ENCODE peak calls at places on chromosomes 2 and 18, in ten cellular contexts. V is psoas muscle, A is OCI-LY7, U is A549, K is Caco-2, M is RWPE2, Q is suprapubic skin, Z is spleen, L is breast epithelium, J is mammary epithelial cell. E is an unnamed sample.

GRCh38 chr2:20217041-20217970 is 7.6 kb downstream of the SDC1 start:
- DNase-seq in V (no peak), A (no peak), U (no peak), K (no peak), M (peak; percentile 98), Q (peak; percentile 73), Z (peak; percentile 72), L (no peak), J (peak; percentile 96), E (no peak)

GRCh38 chr2:205133544-205133943 is 548.8 kb upstream of the NRP2 start:
- DNase-seq in V (peak; percentile 17), A (no peak), U (no peak), K (no peak), M (no peak), Q (no peak), Z (no peak), L (no peak), J (no peak), E (no peak)

GRCh38 chr2:100321181-100321880 is 970 bp downstream of the LONRF2 start:
- DNase-seq in V (peak; percentile 41), A (no peak), U (peak; percentile 77), K (no peak), M (no peak), Q (no peak), Z (peak; percentile 71), L (peak; percentile 60), J (peak; percentile 19), E (no peak)

GRCh38 chr2:3643371-3644245 is 14.4 kb upstream of the ALLC start:
- DNase-seq in V (no peak), A (no peak), U (no peak), K (no peak), M (peak; percentile 53), Q (peak; percentile 55), Z (peak; percentile 72), L (peak; percentile 49), J (no peak), E (no peak)

GRCh38 chr2:64273524-64274398 is 129.5 kb upstream of the PELI1 start:
- DNase-seq in V (peak; percentile 41), A (no peak), U (peak; percentile 17), K (peak; percentile 30), M (peak; percentile 78), Q (peak; percentile 80), Z (no peak), L (peak; percentile 61), J (peak; percentile 96), E (no peak)

GRCh38 chr2:24454258-24454657 is 36.8 kb upstream of the NCOA1 start:
- DNase-seq in V (no peak), A (no peak), U (no peak), K (no peak), M (no peak), Q (no peak), Z (no peak), L (no peak), J (no peak), E (no peak)

GRCh38 chr2:85678384-85678783 is 10.4 kb upstream of the SFTPB start:
- DNase-seq in V (no peak), A (no peak), U (no peak), K (no peak), M (no peak), Q (no peak), Z (no peak), L (no peak), J (no peak), E (no peak)

GRCh38 chr18:79397288-79397829 is 1.6 kb downstream of the NFATC1 start:
- DNase-seq in V (no peak), A (peak; percentile 31), U (no peak), K (no peak), M (peak; percentile 21), Q (peak; percentile 51), Z (peak; percentile 74), L (no peak), J (no peak), E (no peak)

DNA sequence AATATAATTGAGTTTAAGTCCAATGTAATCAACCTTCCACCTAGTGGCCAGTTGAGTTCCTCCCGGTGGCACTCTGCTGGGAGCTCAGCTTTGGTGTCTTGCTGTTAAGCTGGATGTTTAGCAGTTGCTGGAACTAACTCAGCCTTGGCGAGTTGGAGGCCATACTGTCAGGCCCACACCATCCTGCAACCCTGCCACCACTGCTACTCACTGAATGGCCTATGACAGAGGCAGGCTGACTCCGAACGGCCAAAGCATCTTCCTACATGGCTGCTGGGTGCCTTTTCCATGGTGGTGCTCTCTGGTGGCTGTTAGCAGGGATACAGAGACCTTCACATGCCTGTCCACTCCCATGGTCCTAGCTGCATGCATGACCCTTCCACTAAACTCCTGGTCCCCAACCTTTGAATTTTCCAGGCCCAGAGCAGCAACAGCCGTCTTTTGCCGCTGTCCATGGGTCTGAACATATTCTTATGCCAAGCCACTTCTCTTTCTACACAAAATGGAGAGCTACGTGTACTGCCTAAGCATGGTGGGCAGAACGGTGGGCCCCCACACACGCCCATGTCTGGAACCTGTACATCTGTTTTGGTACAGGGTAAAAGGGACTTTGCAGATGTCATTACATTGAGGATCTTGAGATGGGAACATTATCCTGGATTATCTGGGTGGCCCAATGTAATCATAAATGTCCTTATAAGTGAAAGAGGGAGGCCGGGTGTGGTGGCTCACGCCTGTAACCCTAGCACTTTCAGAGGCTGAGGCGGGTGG is 15.0 kb upstream of the TRAF3IP1 start:
- DNase-seq in V (no peak), A (peak; percentile 34), U (peak; percentile 61), K (no peak), M (no peak), Q (peak; percentile 43), Z (no peak), L (peak; percentile 27), J (no peak), E (no peak)
- TF ChIP-seq CTCF in V (no peak), A (peak; percentile 61), U (peak; percentile 37), K (peak; percentile 41), M (peak; percentile 46), Q (no peak), Z (no peak), L (no peak), J (peak; percentile 44), E (peak; percentile 21)

GRCh38 chr2:239339726-239340654 is 60.8 kb downstream of the HDAC4 start:
- DNase-seq in V (no peak), A (no peak), U (no peak), K (no peak), M (no peak), Q (no peak), Z (no peak), L (no peak), J (no peak), E (no peak)

GRCh38 chr2:239343946-239344856 is 56.6 kb downstream of the HDAC4 start:
- DNase-seq in V (no peak), A (no peak), U (no peak), K (no peak), M (no peak), Q (no peak), Z (no peak), L (no peak), J (no peak), E (no peak)

GRCh38 chr2:239343460-239343859 is 57.4 kb downstream of the HDAC4 start:
- DNase-seq in V (no peak), A (no peak), U (no peak), K (no peak), M (no peak), Q (no peak), Z (no peak), L (no peak), J (no peak), E (no peak)

GRCh38 chr2:239341146-239341732 is 59.6 kb downstream of the HDAC4 start:
- DNase-seq in V (no peak), A (no peak), U (no peak), K (no peak), M (no peak), Q (no peak), Z (no peak), L (no peak), J (no peak), E (no peak)

GRCh38 chr2:239341840-239342239 is 59.0 kb downstream of the HDAC4 start:
- DNase-seq in V (no peak), A (no peak), U (no peak), K (no peak), M (no peak), Q (no peak), Z (no peak), L (no peak), J (no peak), E (no peak)
- H3K4me1 ChIP-seq in V (no peaks in the 10 kb centered on the region), A (no peaks in the 10 kb centered on the region), U (no peaks in the 10 kb centered on the region), K (no peaks in the 10 kb centered on the region), M (no peaks in the 10 kb centered on the region), Q (peaks cover 11% of the 10 kb centered on the region), Z (peaks cover 7% of the 10 kb centered on the region), L (no peaks in the 10 kb centered on the region), J (peaks cover 9% of the 10 kb centered on the region), E (peaks cover 10% of the 10 kb centered on the region)

DNA sequence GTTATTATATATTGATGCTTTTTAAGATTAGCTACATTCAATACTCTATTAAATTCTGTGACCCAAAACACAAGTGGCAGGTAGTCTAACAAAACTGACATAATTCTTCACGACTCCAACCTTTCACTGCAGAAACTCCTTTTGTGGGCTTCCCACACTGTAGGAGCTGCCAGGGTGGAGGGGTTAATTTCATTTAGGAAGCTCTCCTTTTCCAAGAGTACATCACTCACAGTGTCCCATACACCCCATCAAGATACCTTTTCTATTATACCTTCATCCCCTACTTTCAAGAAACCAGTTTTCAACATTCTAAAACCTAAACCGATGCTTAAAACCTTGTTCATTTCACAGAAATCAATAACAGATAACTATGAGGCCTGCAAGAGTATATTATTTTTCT is 825 bp downstream of the THUMPD2 start:
- DNase-seq in V (no peak), A (no peak), U (no peak), K (no peak), M (no peak), Q (no peak), Z (no peak), L (no peak), J (no peak), E (no peak)
- H3K4me3 ChIP-seq in V (peak overlapping the region; percentile 90), A (peak overlapping the region; percentile 91), U (peak overlapping the region; percentile 55), K (peak overlapping the region; percentile 96), M (peak overlapping the region; percentile 89), Q (peak overlapping the region; percentile 93), Z (peak overlapping the region; percentile 90), L (peak overlapping the region; percentile 87), J (peak overlapping the region; percentile 91), E (peak overlapping the region; percentile 97)

GRCh38 chr2:148645925-148646559 is 1.5 kb downstream of the EPC2 start:
- DNase-seq in V (no peak), A (peak; percentile 86), U (peak; percentile 86), K (peak; percentile 73), M (no peak), Q (peak; percentile 64), Z (no peak), L (no peak), J (peak; percentile 89), E (no peak)

GRCh38 chr2:148643421-148643820 is 1.1 kb upstream of the EPC2 start:
- DNase-seq in V (no peak), A (no peak), U (no peak), K (no peak), M (no peak), Q (no peak), Z (no peak), L (no peak), J (peak; percentile 3), E (no peak)

GRCh38 chr2:148643998-148644884 is at the start of gene EPC2:
- DNase-seq in V (peak; percentile 87), A (peak; percentile 87), U (peak; percentile 84), K (peak; percentile 92), M (peak; percentile 73), Q (peak; percentile 89), Z (peak; percentile 98), L (peak; percentile 86), J (peak; percentile 80), E (peak; percentile 27)

GRCh38 chr2:148644885-148645134 is 259 bp downstream of the EPC2 start:
- DNase-seq in V (no peak), A (no peak), U (no peak), K (no peak), M (no peak), Q (no peak), Z (no peak), L (no peak), J (no peak), E (no peak)

DNA sequence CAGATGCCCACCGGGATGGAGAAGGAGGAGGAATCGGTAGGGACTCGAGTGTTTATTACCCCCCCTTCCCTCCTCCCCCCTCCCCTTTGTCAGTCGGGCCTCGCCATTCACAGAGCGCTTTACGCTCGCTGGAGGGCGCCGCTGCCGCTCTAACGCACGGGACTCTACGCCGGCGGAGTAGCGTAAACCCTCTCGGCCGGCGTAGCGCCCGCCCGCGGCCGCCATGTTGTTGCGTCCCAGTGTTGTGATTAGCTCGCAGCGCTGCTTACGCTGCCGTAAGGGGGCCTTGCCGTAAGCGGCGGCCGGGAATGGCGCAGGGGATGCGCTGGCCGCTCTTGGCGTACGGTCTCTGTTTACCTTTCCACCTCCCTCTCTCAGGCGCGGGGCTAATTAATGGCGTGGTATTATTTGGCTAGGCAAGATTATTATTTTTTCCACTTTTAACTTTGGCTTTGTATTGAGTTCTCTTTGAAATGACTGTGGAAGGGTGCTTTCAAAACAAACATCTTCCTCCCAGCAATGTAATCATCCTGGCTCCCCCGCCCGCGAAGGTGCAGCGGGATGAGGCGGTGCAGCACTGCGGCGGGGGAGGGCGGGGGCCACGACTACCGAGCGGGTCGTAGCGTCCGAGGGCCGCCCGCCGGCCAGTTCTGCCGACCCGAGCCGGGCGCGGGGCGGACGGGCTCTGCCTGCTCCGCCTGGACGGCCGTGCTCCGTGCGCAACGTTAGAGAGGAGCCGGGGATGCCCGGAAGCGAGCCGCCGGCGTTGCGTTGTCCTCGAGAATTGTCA is 779 bp downstream of the EPC2 start:
- DNase-seq in V (peak; percentile 94), A (peak; percentile 95), U (peak; percentile 91), K (peak; percentile 91), M (peak; percentile 85), Q (peak; percentile 96), Z (peak; percentile 99), L (peak; percentile 93), J (peak; percentile 89), E (peak; percentile 79)
- TF ChIP-seq CTCF in V (peak; percentile 41), A (peak; percentile 25), U (no peak), K (peak; percentile 45), M (peak; percentile 27), Q (no peak), Z (peak; percentile 31), L (peak; percentile 32), J (peak; percentile 6), E (peak; percentile 27)